ENCODE peak calls at places on chromosomes 4 and X, in four cellular contexts. One of them, this sample, is unnamed. For H3K27me3, the result is how much of the 10 kb centered on the place peaks cover.

GRCh38 chr4:105236202-105236916 is 89.7 kb downstream of the TET2 start:
- DNase-seq in right atrium auricular region: no peak
- DNase-seq in MM.1S: peak
- DNase-seq in testis: no peak
- DNase-seq in this sample: no peak

GRCh38 chr4:92825186-92825715 is 521.5 kb downstream of the GRID2 start:
- DNase-seq in right atrium auricular region: no peak
- DNase-seq in MM.1S: no peak
- DNase-seq in testis: no peak
- DNase-seq in this sample: no peak

GRCh38 chrX:19673334-19674040 is 158.2 kb upstream of the MAP3K15 start:
- DNase-seq in right atrium auricular region: peak
- DNase-seq in MM.1S: no peak
- DNase-seq in testis: peak
- DNase-seq in this sample: peak

GRCh38 chrX:84216406-84216805 is 28.4 kb upstream of the RPS6KA6 start:
- DNase-seq in right atrium auricular region: no peak
- DNase-seq in MM.1S: no peak
- DNase-seq in testis: no peak
- DNase-seq in this sample: no peak

GRCh38 chr4:7025040-7025602 is 18.1 kb upstream of the TADA2B start:
- DNase-seq in right atrium auricular region: no peak
- DNase-seq in MM.1S: no peak
- DNase-seq in testis: no peak
- DNase-seq in this sample: no peak

GRCh38 chr4:60019180-60019579 is 1180.9 kb upstream of the ADGRL3 start:
- DNase-seq in right atrium auricular region: no peak
- DNase-seq in MM.1S: no peak
- DNase-seq in testis: no peak
- DNase-seq in this sample: peak

GRCh38 chrX:18983711-18984380 is at the start of gene PHKA2:
- DNase-seq in right atrium auricular region: peak
- DNase-seq in MM.1S: peak
- DNase-seq in testis: peak
- DNase-seq in this sample: no peak

GRCh38 chr4:169253904-169254303 is 16.9 kb downstream of the SH3RF1 start:
- DNase-seq in right atrium auricular region: no peak
- DNase-seq in MM.1S: no peak
- DNase-seq in testis: no peak
- DNase-seq in this sample: peak

GRCh38 chr4:103197765-103198110 is 405 bp downstream of the CENPE start:
- DNase-seq in right atrium auricular region: no peak
- DNase-seq in MM.1S: peak
- DNase-seq in testis: no peak
- DNase-seq in this sample: no peak

GRCh38 chrX:41616935-41617334 is 71.8 kb upstream of the GPR34 start:
- DNase-seq in right atrium auricular region: no peak
- DNase-seq in MM.1S: no peak
- DNase-seq in testis: no peak
- DNase-seq in this sample: no peak

GRCh38 chr4:125986307-125986706 is 671.6 kb downstream of the FAT4 start:
- DNase-seq in right atrium auricular region: no peak
- DNase-seq in MM.1S: no peak
- DNase-seq in testis: no peak
- DNase-seq in this sample: no peak

GRCh38 chr4:169668069-169668721 is 47.8 kb downstream of the CLCN3 start:
- DNase-seq in right atrium auricular region: no peak
- DNase-seq in MM.1S: no peak
- DNase-seq in testis: no peak
- DNase-seq in this sample: no peak

GRCh38 chrX:15170927-15171326 is 99.0 kb downstream of the ASB9 start:
- DNase-seq in right atrium auricular region: no peak
- DNase-seq in MM.1S: no peak
- DNase-seq in testis: no peak
- DNase-seq in this sample: peak

GRCh38 chr4:7581477-7581876 is 146.7 kb upstream of the PSAPL1 start:
- DNase-seq in right atrium auricular region: no peak
- DNase-seq in MM.1S: peak
- DNase-seq in testis: peak
- DNase-seq in this sample: peak

GRCh38 chr4:114386637-114387233 is 211.9 kb upstream of the UGT8 start:
- DNase-seq in right atrium auricular region: no peak
- DNase-seq in MM.1S: peak
- DNase-seq in testis: no peak
- DNase-seq in this sample: no peak

GRCh38 chr4:71123951-71124350 is 130.5 kb downstream of the DCK start:
- DNase-seq in right atrium auricular region: no peak
- DNase-seq in MM.1S: no peak
- DNase-seq in testis: no peak
- DNase-seq in this sample: no peak

GRCh38 chrX:112851806-112852205 is 11.2 kb upstream of the AMOT start:
- DNase-seq in right atrium auricular region: no peak
- DNase-seq in MM.1S: peak
- DNase-seq in testis: peak
- DNase-seq in this sample: peak

GRCh38 chr4:158873795-158874359 is 105.1 kb downstream of the FNIP2 start:
- DNase-seq in right atrium auricular region: no peak
- DNase-seq in MM.1S: no peak
- DNase-seq in testis: no peak
- DNase-seq in this sample: peak

GRCh38 chrX:37594755-37595382 is 23.4 kb downstream of the LANCL3 start:
- DNase-seq in right atrium auricular region: no peak
- DNase-seq in MM.1S: no peak
- DNase-seq in testis: no peak
- DNase-seq in this sample: no peak

GRCh38 chr4:68872442-68873217 is 56.8 kb downstream of the UGT2B10 start:
- DNase-seq in right atrium auricular region: no peak
- DNase-seq in MM.1S: no peak
- DNase-seq in testis: no peak
- DNase-seq in this sample: peak

GRCh38 chr4:60039908-60040307 is 1160.2 kb upstream of the ADGRL3 start:
- DNase-seq in right atrium auricular region: no peak
- DNase-seq in MM.1S: no peak
- DNase-seq in testis: no peak
- DNase-seq in this sample: no peak

GRCh38 chrX:47232803-47233332 is at the start of gene USP11:
- DNase-seq in right atrium auricular region: no peak
- DNase-seq in MM.1S: no peak
- DNase-seq in testis: peak
- DNase-seq in this sample: peak

GRCh38 chrX:23422912-23423311 is 88.3 kb downstream of the PTCHD1 start:
- DNase-seq in right atrium auricular region: no peak
- DNase-seq in MM.1S: no peak
- DNase-seq in testis: no peak
- DNase-seq in this sample: no peak

GRCh38 chr4:124937993-124938392 is 225.5 kb upstream of the ANKRD50 start:
- DNase-seq in right atrium auricular region: no peak
- DNase-seq in MM.1S: no peak
- DNase-seq in testis: peak
- DNase-seq in this sample: peak

GRCh38 chrX:110135618-110136017 is 132.7 kb downstream of the TMEM164 start:
- DNase-seq in right atrium auricular region: no peak
- DNase-seq in MM.1S: no peak
- DNase-seq in testis: no peak
- DNase-seq in this sample: no peak

GRCh38 chr4:23815351-23815750 is 74.5 kb downstream of the PPARGC1A start:
- DNase-seq in right atrium auricular region: no peak
- DNase-seq in MM.1S: no peak
- DNase-seq in testis: no peak
- DNase-seq in this sample: peak

GRCh38 chr4:94635172-94635571 is 122.6 kb upstream of the BMPR1B start:
- DNase-seq in right atrium auricular region: no peak
- DNase-seq in MM.1S: no peak
- DNase-seq in testis: no peak
- DNase-seq in this sample: no peak

GRCh38 chrX:38896724-38897298 is 95.6 kb downstream of the MID1IP1 start:
- DNase-seq in right atrium auricular region: no peak
- DNase-seq in MM.1S: no peak
- DNase-seq in testis: no peak
- DNase-seq in this sample: no peak

GRCh38 chr4:185472063-185472542 is 570 bp upstream of the CCDC110 start:
- DNase-seq in right atrium auricular region: no peak
- DNase-seq in MM.1S: peak
- DNase-seq in testis: no peak
- DNase-seq in this sample: no peak

DNA sequence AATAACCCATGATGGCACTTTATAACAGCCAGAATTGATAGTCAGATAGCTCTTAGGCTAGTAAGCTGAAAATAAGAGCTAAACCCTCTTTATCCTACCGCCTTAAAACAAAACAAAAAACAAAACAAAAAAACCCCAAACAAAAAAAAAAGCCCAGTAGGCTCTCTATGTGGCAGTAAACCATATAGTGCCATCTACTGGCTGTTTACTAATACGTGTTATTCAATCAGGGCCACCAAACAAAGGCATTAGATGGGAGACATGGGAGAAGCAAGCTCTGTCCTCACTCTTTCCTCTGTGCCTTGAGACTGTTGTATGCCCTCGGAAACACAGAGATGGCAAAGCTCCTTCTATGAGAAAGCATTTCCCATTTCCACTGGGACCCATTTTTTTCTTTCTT is 148.8 kb upstream of the MID1 start:
- DNase-seq in right atrium auricular region: no peak
- DNase-seq in MM.1S: peak
- DNase-seq in testis: no peak
- DNase-seq in this sample: peak
- H3K27me3 ChIP-seq in right atrium auricular region: under half
- H3K27me3 ChIP-seq in MM.1S: under half
- H3K27me3 ChIP-seq in testis: under half
- H3K27me3 ChIP-seq in this sample: under half

GRCh38 chr4:100695871-100696270 is 178.0 kb upstream of the EMCN start:
- DNase-seq in right atrium auricular region: no peak
- DNase-seq in MM.1S: no peak
- DNase-seq in testis: no peak
- DNase-seq in this sample: no peak

GRCh38 chr4:100690812-100691211 is 173.0 kb upstream of the EMCN start:
- DNase-seq in right atrium auricular region: no peak
- DNase-seq in MM.1S: no peak
- DNase-seq in testis: no peak
- DNase-seq in this sample: no peak

GRCh38 chr4:100694467-100694866 is 176.6 kb upstream of the EMCN start:
- DNase-seq in right atrium auricular region: no peak
- DNase-seq in MM.1S: no peak
- DNase-seq in testis: no peak
- DNase-seq in this sample: no peak

GRCh38 chr4:100695039-100695654 is 177.3 kb upstream of the EMCN start:
- DNase-seq in right atrium auricular region: no peak
- DNase-seq in MM.1S: no peak
- DNase-seq in testis: no peak
- DNase-seq in this sample: no peak

GRCh38 chr4:100696531-100696930 is 178.7 kb upstream of the EMCN start:
- DNase-seq in right atrium auricular region: no peak
- DNase-seq in MM.1S: no peak
- DNase-seq in testis: no peak
- DNase-seq in this sample: no peak
- H3K4me3 ChIP-seq in right atrium auricular region: no peak
- H3K4me3 ChIP-seq in MM.1S: no peak
- H3K4me3 ChIP-seq in testis: no peak
- H3K4me3 ChIP-seq in this sample: no peak

GRCh38 chrX:131081772-131082755 is 23.9 kb downstream of the ARHGAP36 start:
- DNase-seq in right atrium auricular region: no peak
- DNase-seq in MM.1S: no peak
- DNase-seq in testis: no peak
- DNase-seq in this sample: no peak
- H3K27me3 ChIP-seq in right atrium auricular region: under half
- H3K27me3 ChIP-seq in MM.1S: under half
- H3K27me3 ChIP-seq in testis: under half
- H3K27me3 ChIP-seq in this sample: under half

DNA sequence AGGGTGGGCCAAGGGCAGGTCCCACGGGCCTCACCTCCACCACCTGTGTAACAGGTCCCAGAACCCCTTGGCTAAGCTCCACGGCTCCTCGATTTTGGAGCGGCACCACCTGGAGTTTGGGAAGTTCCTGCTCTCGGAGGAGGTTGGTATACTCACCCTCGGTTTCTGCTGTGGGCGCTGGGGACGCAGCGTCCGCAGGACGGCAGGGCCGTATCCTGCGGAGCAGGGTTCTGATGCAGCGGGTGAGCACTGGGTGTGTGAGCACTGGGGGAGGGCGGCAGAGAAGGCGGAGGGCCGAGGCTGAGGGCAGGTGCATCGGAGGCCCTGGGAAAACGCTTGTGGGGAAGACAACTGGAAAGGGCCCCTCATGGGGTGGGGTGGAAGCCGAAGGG is 11.0 kb downstream of the ATP5ME start:
- DNase-seq in right atrium auricular region: no peak
- DNase-seq in MM.1S: no peak
- DNase-seq in testis: no peak
- DNase-seq in this sample: no peak
- H3K4me3 ChIP-seq in right atrium auricular region: peak
- H3K4me3 ChIP-seq in MM.1S: no peak
- H3K4me3 ChIP-seq in testis: peak
- H3K4me3 ChIP-seq in this sample: no peak

This sample was measured in SJCRH30.